ENCODE peak calls at places on chromosomes 4 and X, in six cellular contexts. S, Y, D, F, K and H are unnamed samples.

GRCh38 chrX:3738489-3738888 is 25.0 kb upstream of the PRKX start:
- DNase-seq in K (no peak), F (no peak), D (no peak), Y (peak), S (no peak), H (no peak)

GRCh38 chr4:112523764-112524505 is 8.0 kb upstream of the NEUROG2 start:
- DNase-seq in S (no peak), Y (peak), D (peak), K (peak), F (peak), H (peak)

GRCh38 chr4:89939994-89940393 is 45.3 kb downstream of the MMRN1 start:
- DNase-seq in D (no peak), F (no peak), S (no peak), Y (peak), K (no peak), H (no peak)

GRCh38 chr4:136687118-136687517 is 845.2 kb downstream of the PCDH18 start:
- DNase-seq in F (no peak), D (no peak), Y (no peak), S (no peak), K (no peak), H (peak)

GRCh38 chrX:140866446-140866845 is 135.9 kb upstream of the SPANXB1 start:
- DNase-seq in D (no peak), F (no peak), Y (no peak), K (no peak), S (no peak), H (no peak)

GRCh38 chrX:50920132-50920531 is 9.6 kb downstream of the BMP15 start:
- DNase-seq in Y (peak), F (no peak), D (peak), S (peak), K (no peak), H (no peak)

GRCh38 chr4:39576268-39576667 is 49.0 kb upstream of the UGDH start:
- DNase-seq in Y (peak), D (no peak), F (no peak), S (peak), K (no peak), H (peak)

GRCh38 chr4:39319678-39320077 is 46.5 kb downstream of the RFC1 start:
- DNase-seq in F (no peak), Y (peak), D (no peak), S (peak), K (no peak), H (no peak)

GRCh38 chr4:27790911-27791310 is 930.3 kb downstream of the STIM2 start:
- DNase-seq in K (no peak), S (peak), F (no peak), D (no peak), Y (no peak), H (no peak)

GRCh38 chr4:52983563-52984303 is 121.6 kb downstream of the RASL11B start:
- DNase-seq in F (no peak), Y (peak), S (peak), D (peak), K (peak), H (no peak)

GRCh38 chr4:113806850-113807249 is 45.3 kb upstream of the CAMK2D start:
- DNase-seq in D (no peak), S (no peak), F (no peak), K (no peak), Y (no peak), H (no peak)

GRCh38 chrX:26845051-26845450 is 618.1 kb downstream of the PPP4R3C start:
- DNase-seq in K (no peak), D (no peak), S (no peak), Y (no peak), F (no peak), H (no peak)

GRCh38 chr4:120055167-120055566 is 11.5 kb downstream of the MAD2L1 start:
- DNase-seq in Y (peak), F (no peak), S (no peak), D (no peak), K (no peak), H (no peak)

GRCh38 chrX:45849261-45849660 is 648.6 kb upstream of the DIPK2B start:
- DNase-seq in Y (peak), K (no peak), F (no peak), D (no peak), S (peak), H (no peak)

GRCh38 chr4:7828926-7829325 is 110.7 kb downstream of the AFAP1 start:
- DNase-seq in Y (peak), S (peak), D (no peak), K (no peak), F (no peak), H (no peak)

GRCh38 chr4:8725071-8725841 is 132.7 kb downstream of the CPZ start:
- DNase-seq in F (no peak), K (no peak), Y (no peak), D (no peak), S (no peak), H (peak)

GRCh38 chr4:56048621-56049427 is 100.1 kb downstream of the CEP135 start:
- DNase-seq in K (peak), S (peak), Y (peak), F (peak), D (peak), H (peak)

GRCh38 chr4:169756971-169757574 is 671 bp downstream of the HPF1 start:
- DNase-seq in K (no peak), F (no peak), D (no peak), Y (peak), S (no peak), H (no peak)

GRCh38 chr4:3010998-3011397 is 47.6 kb downstream of the GRK4 start:
- DNase-seq in K (peak), F (no peak), S (peak), D (no peak), Y (peak), H (no peak)

GRCh38 chr4:153622093-153622492 is 62.0 kb upstream of the TLR2 start:
- DNase-seq in K (no peak), S (no peak), Y (no peak), D (no peak), F (no peak), H (no peak)

GRCh38 chrX:84144281-84144680 is 43.7 kb downstream of the RPS6KA6 start:
- DNase-seq in F (no peak), S (peak), D (no peak), K (no peak), Y (no peak), H (no peak)

GRCh38 chr4:187363453-187363852 is 632.1 kb upstream of the ZFP42 start:
- DNase-seq in K (no peak), F (no peak), Y (no peak), S (no peak), D (no peak), H (no peak)

GRCh38 chrX:46268429-46268828 is 276.8 kb downstream of the ZNF674 start:
- DNase-seq in D (no peak), Y (no peak), F (no peak), S (no peak), K (no peak), H (no peak)

DNA sequence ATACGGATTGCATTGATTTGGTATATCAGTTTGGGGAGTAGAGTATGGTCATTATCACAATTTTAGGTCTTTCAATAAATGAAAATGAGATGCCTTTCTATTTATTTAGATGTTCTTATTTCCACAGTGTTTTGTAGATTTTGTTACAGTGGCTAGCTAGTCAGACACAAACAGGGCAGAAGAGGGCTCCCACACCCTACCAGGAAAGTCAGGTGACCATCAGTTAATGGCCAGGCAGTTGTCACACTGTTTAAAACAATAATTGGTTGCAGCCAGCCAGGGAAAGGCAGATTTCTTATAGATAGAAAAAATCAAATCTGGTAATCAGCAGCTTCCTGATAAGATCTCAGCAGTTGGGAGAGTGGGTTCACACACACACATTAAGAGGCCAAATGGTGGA is 57.2 kb downstream of the UGT2B17 start:
- DNase-seq in F (no peak), Y (no peak), K (no peak), S (no peak), D (no peak), H (no peak)
- H4K91ac ChIP-seq in F (no peak), Y (no peak), K (no peak), S (no peak), D (no peak), H (no peak)

DNA sequence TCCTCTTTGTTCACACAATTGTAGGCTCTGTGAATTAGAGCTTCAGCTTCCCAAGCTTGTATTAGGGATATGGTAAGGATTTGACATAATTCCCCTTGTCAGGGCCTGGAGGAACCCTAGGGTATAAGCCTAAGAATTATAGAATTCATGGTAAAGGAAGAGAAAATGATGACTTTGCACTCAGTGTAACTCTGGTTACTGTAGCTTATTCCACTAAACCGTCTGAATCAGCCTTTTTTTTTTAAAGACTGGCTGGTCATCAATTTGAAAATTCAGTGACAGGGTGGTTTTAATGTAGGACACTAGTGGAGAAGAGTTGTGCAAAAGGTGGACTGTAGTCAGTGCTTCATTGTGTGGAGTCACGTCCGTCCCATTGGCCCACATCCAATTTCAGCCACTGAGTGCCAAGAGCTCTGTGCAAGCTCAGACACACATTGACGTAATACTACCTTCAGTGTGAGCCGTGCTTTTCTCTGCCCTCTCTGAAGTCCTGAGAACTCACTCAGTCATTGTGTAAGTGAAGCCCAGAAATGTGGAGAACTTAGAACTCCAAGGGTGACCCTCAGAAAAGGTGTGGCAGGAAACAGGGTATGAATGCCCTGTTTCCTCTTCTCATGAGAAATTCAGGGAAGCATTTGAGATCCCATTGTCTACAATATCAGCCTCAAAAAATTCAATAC is 449.8 kb downstream of the C4orf33 start:
- DNase-seq in K (no peak), S (no peak), F (no peak), D (no peak), Y (no peak), H (no peak)
- H2AFZ ChIP-seq in K (no peak), S (no peak), F (no peak), D (peak), Y (no peak), H (no peak)

GRCh38 chr4:42560465-42560864 is 96.4 kb downstream of the ATP8A1 start:
- DNase-seq in F (no peak), K (no peak), Y (no peak), D (no peak), S (no peak), H (no peak)
- H4K91ac ChIP-seq in F (no peak), K (no peak), Y (no peak), D (no peak), S (no peak), H (no peak)

DNA sequence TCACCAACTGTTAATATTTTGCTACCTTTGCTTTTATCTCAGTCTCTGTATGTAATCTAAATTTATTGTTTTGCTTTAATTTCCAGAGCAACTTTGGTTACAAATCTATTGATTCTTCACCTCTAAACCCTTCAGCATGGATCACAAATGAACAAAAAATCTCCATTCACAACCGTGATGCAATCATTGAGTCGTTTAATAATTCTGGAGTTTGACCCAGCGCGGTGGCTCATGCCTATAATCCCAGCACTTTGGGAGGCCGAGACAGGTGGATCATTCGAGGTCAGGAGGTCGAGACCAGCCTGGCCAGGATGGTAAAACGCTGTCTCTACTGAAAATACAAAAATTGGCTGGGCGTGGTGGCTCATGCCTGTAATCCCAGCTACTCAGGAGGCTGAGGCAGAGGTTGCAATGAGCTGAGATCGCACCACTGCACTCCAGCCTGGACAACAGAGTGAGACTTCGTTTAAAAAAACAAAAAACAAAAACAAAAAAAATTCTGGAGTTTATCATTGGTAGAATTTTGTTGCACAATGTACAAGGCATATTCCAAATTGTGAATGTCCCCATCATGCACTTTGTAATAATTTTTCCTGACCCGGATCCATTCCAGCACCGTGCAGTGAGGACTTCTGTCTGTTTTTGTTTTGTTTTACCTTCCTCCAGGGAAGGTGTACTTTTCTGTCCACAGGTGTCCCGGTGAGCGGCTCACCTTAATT is 2.3 kb upstream of the IDUA start:
- DNase-seq in Y (no peak), K (no peak), S (no peak), D (no peak), F (no peak), H (no peak)
- H2AFZ ChIP-seq in Y (no peak), K (peak), S (peak), D (peak), F (peak), H (no peak)